ENCODE peak calls at places on chromosomes 5 and 9, in ten cellular contexts. Q is ELF-1; C is activated CD4-positive, alpha-beta T cell treated with anti-CD3 and anti-CD28 coated beads for 24 hours; A is effector memory CD8-positive, alpha-beta T cell; K is activated T-cell treated with anti-CD3 and anti-CD28 coated beads for 1 hour; V is LHCN-M2; U is fibroblast of the conjunctiva; P is Peyer's patch; B is mesenchymal stem cell; J is AG08396. R is an unnamed sample.

GRCh38 chr9:4750021-4750673 is 9.1 kb upstream of the AK3 start:
- DNase-seq in Q (peak), C (no peak), A (peak), K (no peak), V (peak), U (peak), P (no peak), B (peak), J (no peak), R (peak)

GRCh38 chr5:151164687-151165392 is 7.3 kb upstream of the ANXA6 start:
- DNase-seq in Q (peak), C (peak), A (peak), K (peak), V (peak), U (peak), P (peak), B (peak), J (peak), R (peak)

GRCh38 chr9:132646726-132647125 is 23.1 kb downstream of the DDX31 start:
- DNase-seq in Q (no peak), C (no peak), A (no peak), K (no peak), V (peak), U (no peak), P (no peak), B (peak), J (no peak), R (no peak)

GRCh38 chr9:137787786-137788505 is 89.6 kb upstream of the CACNA1B start:
- DNase-seq in Q (no peak), C (no peak), A (no peak), K (no peak), V (no peak), U (no peak), P (no peak), B (no peak), J (no peak), R (no peak)

GRCh38 chr9:127418037-127418471 is 6.1 kb upstream of the ZNF79 start:
- DNase-seq in Q (peak), C (no peak), A (peak), K (peak), V (no peak), U (no peak), P (no peak), B (no peak), J (no peak), R (no peak)

GRCh38 chr9:110015759-110016158 is 192.2 kb downstream of the C9orf152 start:
- DNase-seq in Q (no peak), C (no peak), A (no peak), K (no peak), V (peak), U (no peak), P (no peak), B (peak), J (no peak), R (no peak)

GRCh38 chr9:38362912-38363588 is 29.5 kb upstream of the ALDH1B1 start:
- DNase-seq in Q (peak), C (no peak), A (no peak), K (no peak), V (peak), U (peak), P (no peak), B (peak), J (peak), R (peak)

GRCh38 chr9:76729116-76729515 is 35.1 kb upstream of the PCA3 start:
- DNase-seq in Q (no peak), C (no peak), A (no peak), K (no peak), V (no peak), U (no peak), P (no peak), B (no peak), J (no peak), R (peak)

GRCh38 chr9:116369706-116370105 is 216.1 kb downstream of the PAPPA start:
- DNase-seq in Q (no peak), C (no peak), A (no peak), K (no peak), V (no peak), U (no peak), P (no peak), B (no peak), J (no peak), R (no peak)

GRCh38 chr5:177312649-177313181 is 1.0 kb upstream of the MXD3 start:
- DNase-seq in Q (peak), C (no peak), A (no peak), K (no peak), V (peak), U (no peak), P (no peak), B (no peak), J (no peak), R (no peak)

GRCh38 chr5:172554562-172554961 is 86.5 kb upstream of the NEURL1B start:
- DNase-seq in Q (no peak), C (no peak), A (no peak), K (no peak), V (no peak), U (no peak), P (no peak), B (no peak), J (no peak), R (no peak)

GRCh38 chr5:9468070-9468388 is 77.8 kb downstream of the SEMA5A start:
- DNase-seq in Q (peak), C (no peak), A (no peak), K (no peak), V (peak), U (peak), P (no peak), B (peak), J (peak), R (no peak)

GRCh38 chr5:1382248-1382700 is 37.4 kb upstream of the CLPTM1L start:
- DNase-seq in Q (no peak), C (no peak), A (no peak), K (no peak), V (no peak), U (no peak), P (no peak), B (no peak), J (no peak), R (no peak)

GRCh38 chr5:96101358-96102089 is 139.9 kb upstream of the ELL2 start:
- DNase-seq in Q (no peak), C (no peak), A (no peak), K (no peak), V (no peak), U (no peak), P (no peak), B (no peak), J (no peak), R (no peak)

GRCh38 chr5:132546108-132546507 is 2.8 kb upstream of the IL5 start:
- DNase-seq in Q (no peak), C (peak), A (no peak), K (no peak), V (no peak), U (no peak), P (no peak), B (no peak), J (no peak), R (no peak)

GRCh38 chr5:172680921-172681320 is 39.9 kb downstream of the NEURL1B start:
- DNase-seq in Q (no peak), C (no peak), A (no peak), K (no peak), V (no peak), U (no peak), P (no peak), B (no peak), J (no peak), R (no peak)

GRCh38 chr9:3963266-3964019 is 336.4 kb downstream of the GLIS3 start:
- DNase-seq in Q (no peak), C (no peak), A (no peak), K (no peak), V (peak), U (peak), P (no peak), B (peak), J (peak), R (no peak)

GRCh38 chr5:167694562-167694961 is 596.9 kb upstream of the WWC1 start:
- DNase-seq in Q (no peak), C (no peak), A (no peak), K (no peak), V (no peak), U (no peak), P (no peak), B (peak), J (no peak), R (no peak)

GRCh38 chr9:133763272-133764183 is 25.4 kb upstream of the SARDH start:
- DNase-seq in Q (no peak), C (no peak), A (no peak), K (no peak), V (no peak), U (no peak), P (no peak), B (peak), J (peak), R (no peak)

GRCh38 chr9:126170286-126170823 is 156.3 kb upstream of the MVB12B start:
- DNase-seq in Q (no peak), C (no peak), A (no peak), K (no peak), V (no peak), U (no peak), P (no peak), B (no peak), J (no peak), R (no peak)

GRCh38 chr9:83537331-83538171 is 650 bp downstream of the FRMD3 start:
- DNase-seq in Q (peak), C (no peak), A (no peak), K (no peak), V (peak), U (no peak), P (no peak), B (peak), J (no peak), R (no peak)

GRCh38 chr5:6161257-6161656 is 217.1 kb downstream of the MED10 start:
- DNase-seq in Q (no peak), C (no peak), A (no peak), K (no peak), V (peak), U (no peak), P (no peak), B (no peak), J (no peak), R (no peak)

GRCh38 chr9:77158772-77159513 is 18.4 kb upstream of the VPS13A start:
- DNase-seq in Q (no peak), C (no peak), A (no peak), K (no peak), V (peak), U (no peak), P (no peak), B (no peak), J (peak), R (no peak)

GRCh38 chr5:41416336-41416735 is 94.1 kb downstream of the PLCXD3 start:
- DNase-seq in Q (no peak), C (no peak), A (no peak), K (no peak), V (no peak), U (no peak), P (no peak), B (no peak), J (no peak), R (no peak)

GRCh38 chr9:35577486-35577885 is 27.6 kb upstream of the TESK1 start:
- DNase-seq in Q (no peak), C (no peak), A (no peak), K (no peak), V (no peak), U (no peak), P (no peak), B (no peak), J (no peak), R (no peak)

GRCh38 chr5:78927657-78928282 is 57.3 kb downstream of the ARSB start:
- DNase-seq in Q (peak), C (no peak), A (no peak), K (no peak), V (peak), U (no peak), P (no peak), B (peak), J (peak), R (no peak)

GRCh38 chr5:43007246-43007910 is 32.7 kb downstream of the ANXA2R start:
- DNase-seq in Q (peak), C (peak), A (peak), K (peak), V (peak), U (peak), P (peak), B (peak), J (peak), R (peak)

GRCh38 chr5:58016329-58016728 is 443.6 kb downstream of the PLK2 start:
- DNase-seq in Q (no peak), C (no peak), A (no peak), K (no peak), V (peak), U (no peak), P (no peak), B (peak), J (no peak), R (no peak)

GRCh38 chr9:37029776-37030590 is 4.1 kb downstream of the PAX5 start:
- DNase-seq in Q (peak), C (no peak), A (no peak), K (no peak), V (no peak), U (no peak), P (peak), B (no peak), J (no peak), R (no peak)

GRCh38 chr9:110056062-110056461 is 151.9 kb downstream of the C9orf152 start:
- DNase-seq in Q (no peak), C (no peak), A (no peak), K (no peak), V (no peak), U (no peak), P (no peak), B (no peak), J (no peak), R (no peak)

GRCh38 chr9:86062845-86063693 is 36.3 kb downstream of the GOLM1 start:
- DNase-seq in Q (no peak), C (no peak), A (no peak), K (no peak), V (no peak), U (no peak), P (no peak), B (no peak), J (no peak), R (no peak)

GRCh38 chr5:74895906-74896305 is 29.7 kb upstream of the FAM169A start:
- DNase-seq in Q (no peak), C (no peak), A (no peak), K (no peak), V (peak), U (peak), P (no peak), B (no peak), J (peak), R (no peak)

GRCh38 chr5:147918101-147918500 is 11.8 kb upstream of the C5orf46 start:
- DNase-seq in Q (no peak), C (no peak), A (no peak), K (no peak), V (no peak), U (no peak), P (no peak), B (peak), J (no peak), R (no peak)

GRCh38 chr5:178297751-178298150 is 65.1 kb upstream of the PHYKPL start:
- DNase-seq in Q (no peak), C (no peak), A (no peak), K (no peak), V (no peak), U (no peak), P (no peak), B (no peak), J (no peak), R (no peak)

GRCh38 chr5:130227699-130228098 is 323.4 kb downstream of the CHSY3 start:
- DNase-seq in Q (no peak), C (no peak), A (no peak), K (no peak), V (no peak), U (no peak), P (no peak), B (no peak), J (no peak), R (no peak)

GRCh38 chr9:34662544-34663295 is at the start of gene CCL27:
- DNase-seq in Q (no peak), C (no peak), A (no peak), K (no peak), V (no peak), U (no peak), P (no peak), B (no peak), J (no peak), R (no peak)

GRCh38 chr5:6427689-6428088 is 21.0 kb upstream of the UBE2QL1 start:
- DNase-seq in Q (no peak), C (no peak), A (no peak), K (no peak), V (no peak), U (no peak), P (no peak), B (no peak), J (no peak), R (no peak)

GRCh38 chr5:37663538-37663937 is 176.3 kb downstream of the GDNF start:
- DNase-seq in Q (no peak), C (no peak), A (no peak), K (no peak), V (no peak), U (no peak), P (no peak), B (no peak), J (no peak), R (no peak)

GRCh38 chr5:114830114-114830513 is 339.6 kb downstream of the TRIM36 start:
- DNase-seq in Q (no peak), C (no peak), A (no peak), K (no peak), V (no peak), U (no peak), P (no peak), B (no peak), J (no peak), R (no peak)